ENCODE peak calls at places on chromosomes 1 and 21, in four cellular contexts. C is IMR-90, H is Peyer's patch, Y is stomach. B is an unnamed sample.

GRCh38 chr1:223716302-223716862 is 4.0 kb downstream of the CAPN2 start:
- DNase-seq in C (no peak), H (peak), Y (no peak), B (no peak)

GRCh38 chr1:219066631-219067349 is 106.9 kb upstream of the LYPLAL1 start:
- DNase-seq in H (no peak), C (peak), Y (no peak), B (no peak)

GRCh38 chr1:180213401-180214177 is 16.5 kb upstream of the LHX4 start:
- DNase-seq in Y (no peak), H (peak), C (no peak), B (no peak)

GRCh38 chr21:37916795-37917142 is 512 bp upstream of the KCNJ6 start:
- DNase-seq in Y (no peak), H (no peak), C (no peak), B (no peak)

GRCh38 chr1:181161170-181161870 is 72.8 kb downstream of the IER5 start:
- DNase-seq in C (peak), H (peak), Y (no peak), B (no peak)

GRCh38 chr1:211613108-211613947 is 34.4 kb upstream of the SLC30A1 start:
- DNase-seq in Y (peak), H (peak), C (peak), B (no peak)

GRCh38 chr1:53125623-53126360 is 16.6 kb downstream of the SLC1A7 start:
- DNase-seq in Y (no peak), H (peak), C (peak), B (no peak)

GRCh38 chr21:34870246-34870645 is 178.9 kb downstream of the RUNX1 start:
- DNase-seq in C (no peak), Y (no peak), H (no peak), B (no peak)

GRCh38 chr1:245807306-245807705 is 652.5 kb downstream of the KIF26B start:
- DNase-seq in Y (no peak), H (peak), C (no peak), B (no peak)

GRCh38 chr21:45549670-45550463 is 7.6 kb upstream of the SLC19A1 start:
- DNase-seq in H (peak), C (no peak), Y (no peak), B (no peak)

GRCh38 chr21:45484318-45484717 is 57.9 kb downstream of the SLC19A1 start:
- DNase-seq in Y (no peak), C (no peak), H (no peak), B (no peak)

GRCh38 chr1:204923209-204923608 is 52.5 kb downstream of the NFASC start:
- DNase-seq in H (no peak), C (no peak), Y (no peak), B (no peak)

GRCh38 chr1:166952002-166952746 is 23.2 kb downstream of the ILDR2 start:
- DNase-seq in Y (no peak), C (peak), H (no peak), B (no peak)

GRCh38 chr1:78143152-78143551 is 97.4 kb downstream of the GIPC2 start:
- DNase-seq in Y (no peak), H (no peak), C (no peak), B (no peak)

GRCh38 chr1:94316836-94317789 is 79.7 kb upstream of the ARHGAP29 start:
- DNase-seq in H (no peak), Y (no peak), C (peak), B (peak)

GRCh38 chr1:47411441-47411840 is 4.6 kb upstream of the FOXE3 start:
- DNase-seq in C (peak), H (no peak), Y (no peak), B (no peak)

GRCh38 chr21:35478096-35479080 is 429.3 kb upstream of the RUNX1 start:
- DNase-seq in C (peak), Y (no peak), H (no peak), B (no peak)

GRCh38 chr1:156638596-156638995 is 3.3 kb upstream of the BCAN start:
- DNase-seq in C (no peak), Y (no peak), H (no peak), B (no peak)

GRCh38 chr1:54310439-54311328 is 95.5 kb downstream of the SSBP3 start:
- DNase-seq in C (peak), H (peak), Y (peak), B (peak)

GRCh38 chr1:27607239-27607804 is 3.4 kb upstream of the AHDC1 start:
- DNase-seq in H (no peak), C (no peak), Y (no peak), B (no peak)

GRCh38 chr1:182263706-182264105 is 127.9 kb downstream of the GLUL start:
- DNase-seq in Y (no peak), C (no peak), H (no peak), B (no peak)

GRCh38 chr1:226986496-226987178 is 46.5 kb downstream of the COQ8A start:
- DNase-seq in Y (no peak), H (peak), C (no peak), B (peak)
- H3K27ac ChIP-seq in Y (peak), H (no peak), C (no peak), B (no peak)

GRCh38 chr1:240577095-240577494 is 34.9 kb downstream of the GREM2 start:
- DNase-seq in H (no peak), C (no peak), Y (no peak), B (no peak)

GRCh38 chr1:240571782-240572181 is 40.2 kb downstream of the GREM2 start:
- DNase-seq in H (no peak), Y (no peak), C (no peak), B (no peak)

GRCh38 chr1:240579511-240579910 is 32.4 kb downstream of the GREM2 start:
- DNase-seq in Y (no peak), H (no peak), C (no peak), B (no peak)

GRCh38 chr1:240572328-240572727 is 39.6 kb downstream of the GREM2 start:
- DNase-seq in Y (no peak), H (no peak), C (no peak), B (no peak)

DNA sequence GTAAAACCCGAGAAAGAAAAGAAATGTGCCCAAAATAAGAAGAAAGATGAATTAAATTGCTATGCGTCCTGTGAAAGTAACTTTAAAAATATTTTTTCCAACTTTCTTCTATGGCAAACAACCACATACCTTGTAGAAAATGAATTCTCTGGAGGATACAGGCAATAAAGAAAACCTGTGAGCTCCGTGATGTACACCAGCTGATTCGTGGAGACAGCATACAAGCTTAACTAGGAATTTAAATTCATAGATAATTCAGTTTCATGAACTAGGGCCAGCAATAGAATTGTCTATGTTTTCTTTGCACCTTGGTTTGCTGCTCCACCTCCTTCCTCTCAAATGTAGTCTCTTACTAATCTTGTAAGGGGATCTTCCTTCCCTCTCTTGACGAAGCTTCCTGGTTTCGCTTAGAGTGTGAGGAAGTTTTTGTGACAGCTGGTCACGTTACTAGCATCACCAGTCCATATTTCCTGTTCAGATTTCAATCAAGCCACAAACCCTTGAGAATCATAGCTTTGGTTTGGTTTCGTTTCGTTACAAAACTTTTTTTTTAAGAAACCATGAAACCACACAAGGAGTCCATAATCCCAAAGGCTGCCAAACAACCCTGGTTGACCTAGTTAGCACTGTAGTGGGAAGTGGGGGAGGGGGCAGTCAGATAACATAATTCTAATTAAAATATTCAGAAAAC is 35.8 kb downstream of the GREM2 start:
- DNase-seq in Y (no peak), C (peak), H (no peak), B (no peak)
- TF ChIP-seq POLR2A in Y (no peak), C (no peak), H (no peak), B (no peak)

DNA sequence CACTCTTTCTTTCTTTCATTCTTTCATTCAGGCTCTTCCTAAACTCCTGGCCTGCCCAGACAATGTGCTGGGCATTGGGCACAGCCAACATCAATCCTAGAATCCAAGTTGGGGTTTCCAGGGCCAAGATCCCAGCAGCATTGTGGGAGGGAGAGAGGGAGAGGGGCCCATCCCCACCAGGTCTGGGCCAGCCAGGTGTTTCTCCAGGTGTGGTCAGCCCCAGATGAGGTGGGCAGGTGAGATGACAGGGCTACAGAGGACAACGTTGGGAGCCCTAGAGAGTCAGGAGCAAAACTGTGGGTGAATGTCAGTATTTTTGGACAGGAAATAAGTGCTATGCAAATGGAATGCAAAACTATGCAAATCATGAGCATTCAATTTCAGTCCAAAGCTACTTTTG is 140.0 kb upstream of the IGSF21 start:
- DNase-seq in Y (no peak), C (no peak), H (no peak), B (no peak)
- H3K27ac ChIP-seq in Y (no peak), C (no peak), H (no peak), B (no peak)

GRCh38 chr1:109935451-109935900 is 24.8 kb downstream of the CSF1 start:
- DNase-seq in H (peak), C (no peak), Y (peak), B (peak)
- TF ChIP-seq POLR2A in H (no peak), C (no peak), Y (no peak), B (no peak)

GRCh38 chr1:230682882-230683610 is 30.9 kb downstream of the AGT start:
- DNase-seq in C (peak), H (no peak), Y (no peak), B (no peak)

GRCh38 chr1:230680300-230681025 is 33.5 kb downstream of the AGT start:
- DNase-seq in H (no peak), C (no peak), Y (no peak), B (no peak)

GRCh38 chr1:230681599-230681998 is 32.3 kb downstream of the AGT start:
- DNase-seq in C (peak), Y (no peak), H (no peak), B (peak)

GRCh38 chr1:230684146-230684545 is 29.8 kb downstream of the AGT start:
- DNase-seq in Y (no peak), C (no peak), H (no peak), B (no peak)

DNA sequence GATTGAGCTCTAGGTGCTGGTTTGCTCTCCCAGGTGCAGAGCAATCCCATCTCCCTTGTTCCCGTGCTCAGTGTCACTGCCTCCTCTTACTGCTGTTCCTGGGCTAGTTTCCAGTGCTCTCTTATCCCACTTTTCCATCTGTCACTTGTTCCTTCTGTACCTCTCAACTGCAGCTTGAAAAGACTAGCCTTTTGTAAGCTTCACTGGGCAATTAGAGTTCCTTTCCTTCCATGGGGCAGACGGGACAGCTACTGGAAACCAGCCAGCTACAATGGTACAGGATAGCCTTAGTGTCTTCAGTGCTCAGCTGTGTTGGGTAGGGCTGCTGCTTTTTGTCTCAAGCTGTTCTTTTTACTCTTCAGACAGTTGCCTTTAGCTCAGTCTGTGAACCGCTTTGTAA is 31.6 kb downstream of the AGT start:
- DNase-seq in C (no peak), H (no peak), Y (no peak), B (no peak)
- H3K27ac ChIP-seq in C (no peak), H (no peak), Y (no peak), B (no peak)

GRCh38 chr21:42539342-42539741 is 25.7 kb downstream of the SLC37A1 start:
- DNase-seq in Y (peak), H (peak), C (no peak), B (no peak)
- TF ChIP-seq POLR2A in Y (no peak), H (no peak), C (no peak), B (no peak)

GRCh38 chr1:153549741-153550397 is 811 bp upstream of the S100A3 start:
- DNase-seq in H (no peak), C (no peak), Y (no peak), B (no peak)
- H3K27ac ChIP-seq in H (peak), C (peak), Y (peak), B (no peak)

DNA sequence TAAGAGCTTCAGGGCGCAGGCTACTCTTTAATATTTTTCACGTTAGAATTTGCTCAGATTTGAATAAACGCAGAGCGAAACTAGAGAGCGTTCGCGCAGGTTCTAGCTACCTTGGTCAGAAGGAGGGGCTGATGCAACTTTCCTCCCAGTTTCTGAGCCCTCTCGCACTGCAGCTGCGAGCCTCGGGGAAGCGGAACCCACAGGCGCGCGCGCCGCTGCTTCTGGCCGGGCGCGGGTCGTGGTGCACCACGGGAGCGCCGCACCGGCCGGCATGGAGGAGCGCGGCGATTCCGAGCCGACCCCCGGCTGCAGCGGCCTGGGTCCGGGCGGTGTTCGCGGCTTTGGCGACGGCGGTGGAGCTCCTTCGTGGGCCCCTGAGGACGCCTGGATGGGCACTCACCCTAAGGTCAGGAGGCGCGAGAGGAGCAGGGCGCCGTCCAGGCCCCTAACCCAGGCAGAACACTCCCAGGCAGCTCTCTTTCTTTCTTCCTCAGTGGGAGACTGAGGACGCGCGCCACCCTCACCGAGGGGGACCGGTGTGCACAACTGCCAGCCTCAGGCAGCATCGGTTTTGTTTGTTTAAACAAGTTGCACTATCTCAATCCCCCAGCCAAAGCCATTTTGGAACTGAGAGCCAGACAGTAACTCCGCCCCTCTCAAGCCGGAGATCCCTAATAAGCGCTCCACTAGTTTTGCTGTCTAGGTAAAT is at the start of gene TSEN15:
- DNase-seq in C (peak), Y (peak), H (peak), B (peak)
- TF ChIP-seq POLR2A in C (peak), Y (no peak), H (peak), B (peak)

DNA sequence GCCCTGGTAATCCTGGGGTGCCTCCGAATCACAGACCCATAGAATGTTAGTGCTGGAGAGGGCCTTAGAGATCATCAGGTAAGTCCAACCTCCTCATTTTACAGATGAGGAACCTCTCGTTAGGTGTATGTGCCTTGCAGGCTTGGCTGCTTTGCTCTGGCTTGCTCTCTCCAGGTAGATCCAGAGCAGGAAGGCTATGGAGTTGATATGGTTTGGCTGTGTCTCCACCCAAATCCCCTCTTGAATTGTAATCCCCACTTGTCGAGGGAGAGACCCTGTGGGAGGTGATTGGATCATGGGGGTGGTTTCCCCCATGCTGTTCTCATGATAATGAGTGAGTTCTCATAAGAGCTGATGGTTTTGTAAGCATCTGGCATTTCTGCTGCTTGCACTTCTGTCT is 186.0 kb upstream of the PLXNA2 start:
- DNase-seq in Y (no peak), H (no peak), C (no peak), B (no peak)
- H3K27ac ChIP-seq in Y (no peak), H (no peak), C (no peak), B (no peak)

B was measured in body of pancreas.